ENCODE peak calls at places on chromosomes 13 and 19, in five cellular contexts. Q is suprapubic skin, S is tibial nerve, V is prostate gland, B is spleen. O is an unnamed sample.

GRCh38 chr13:48730971-48731658 is 77.4 kb downstream of the CYSLTR2 start:
- DNase-seq in S (no peak), Q (no peak), B (no peak), V (no peak), O (no peak)

GRCh38 chr13:101648766-101649489 is 196.5 kb downstream of the ITGBL1 start:
- DNase-seq in S (no peak), B (no peak), Q (no peak), V (no peak), O (no peak)

GRCh38 chr13:24893863-24894262 is 129.9 kb downstream of the RNF17 start:
- DNase-seq in S (no peak), Q (no peak), B (no peak), V (no peak), O (no peak)

GRCh38 chr13:38582133-38582532 is 104.7 kb upstream of the FREM2 start:
- DNase-seq in Q (no peak), B (no peak), V (peak), S (no peak), O (no peak)

GRCh38 chr19:45095496-45096413 is 2.8 kb downstream of the PPP1R37 start:
- DNase-seq in V (no peak), Q (no peak), S (no peak), B (no peak), O (no peak)

GRCh38 chr13:67438465-67438864 is 208.3 kb upstream of the PCDH9 start:
- DNase-seq in V (no peak), S (no peak), B (no peak), Q (no peak), O (no peak)

GRCh38 chr19:17942582-17943283 is 9.9 kb downstream of the CCDC124 start:
- DNase-seq in Q (no peak), V (no peak), B (no peak), S (no peak), O (no peak)

GRCh38 chr19:11361037-11361770 is 6.0 kb downstream of the PLPPR2 start:
- DNase-seq in Q (no peak), S (no peak), B (no peak), V (no peak), O (no peak)

GRCh38 chr13:27219611-27220010 is 31.7 kb upstream of the RPL21 start:
- DNase-seq in B (no peak), Q (peak), V (no peak), S (no peak), O (no peak)

GRCh38 chr13:99056381-99057014 is 78.6 kb upstream of the DOCK9 start:
- DNase-seq in Q (no peak), S (no peak), B (no peak), V (no peak), O (no peak)

GRCh38 chr13:44142911-44143665 is 230.5 kb upstream of the SERP2 start:
- DNase-seq in V (no peak), Q (no peak), S (no peak), B (no peak), O (no peak)

GRCh38 chr13:42040730-42041016 is 7.8 kb upstream of the DGKH start:
- DNase-seq in V (no peak), Q (no peak), B (no peak), S (no peak), O (no peak)

GRCh38 chr13:42039457-42039945 is 8.9 kb upstream of the DGKH start:
- DNase-seq in Q (no peak), V (peak), B (no peak), S (no peak), O (no peak)

GRCh38 chr13:42038661-42039456 is 9.6 kb upstream of the DGKH start:
- DNase-seq in B (no peak), S (no peak), V (no peak), Q (no peak), O (no peak)

GRCh38 chr13:42041017-42041683 is 7.3 kb upstream of the DGKH start:
- DNase-seq in S (no peak), V (peak), B (peak), Q (no peak), O (peak)

DNA sequence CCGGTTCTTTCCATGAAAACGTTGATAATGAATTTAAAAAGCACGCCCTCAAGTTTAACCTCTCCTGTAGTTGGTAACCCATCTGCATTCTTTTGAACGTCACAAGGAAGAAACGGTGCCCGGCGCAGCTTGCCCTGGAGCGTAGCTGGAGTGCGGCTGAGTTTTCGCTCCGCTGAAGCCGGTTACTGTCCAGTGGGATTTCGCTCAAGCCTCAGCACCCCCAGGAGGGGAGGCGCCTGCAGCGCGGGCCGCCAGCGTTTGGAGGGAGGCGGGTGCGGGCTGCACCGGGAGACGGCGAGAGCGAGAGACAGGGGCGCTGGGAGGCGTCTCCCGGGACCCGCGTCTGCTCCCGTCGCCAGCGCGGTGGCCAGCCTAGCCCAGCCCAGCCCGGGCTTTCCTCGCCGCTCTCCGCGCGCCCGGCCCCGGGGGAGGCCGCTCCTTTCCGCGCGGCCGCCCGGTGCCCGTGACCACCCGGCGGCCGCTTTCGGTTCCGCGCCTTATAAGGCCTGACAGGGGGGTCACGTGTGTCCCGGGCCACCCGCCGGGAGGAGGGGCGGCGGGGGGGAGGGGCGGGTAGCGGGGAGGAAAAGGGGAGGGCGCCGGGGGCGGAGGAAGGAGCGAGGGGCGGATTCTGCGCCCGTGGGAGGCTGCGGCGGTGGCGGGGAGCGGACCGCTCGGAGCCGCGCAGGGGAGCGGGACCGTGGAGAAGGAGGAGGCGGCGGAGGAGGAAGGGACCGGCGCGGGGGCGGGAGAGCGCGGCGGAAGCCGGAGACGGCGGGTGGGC is 8.3 kb upstream of the DGKH start:
- DNase-seq in B (peak), V (peak), Q (peak), S (peak), O (peak)
- TF ChIP-seq CTCF in B (no peak), V (no peak), Q (no peak), S (no peak), O (peak)

DNA sequence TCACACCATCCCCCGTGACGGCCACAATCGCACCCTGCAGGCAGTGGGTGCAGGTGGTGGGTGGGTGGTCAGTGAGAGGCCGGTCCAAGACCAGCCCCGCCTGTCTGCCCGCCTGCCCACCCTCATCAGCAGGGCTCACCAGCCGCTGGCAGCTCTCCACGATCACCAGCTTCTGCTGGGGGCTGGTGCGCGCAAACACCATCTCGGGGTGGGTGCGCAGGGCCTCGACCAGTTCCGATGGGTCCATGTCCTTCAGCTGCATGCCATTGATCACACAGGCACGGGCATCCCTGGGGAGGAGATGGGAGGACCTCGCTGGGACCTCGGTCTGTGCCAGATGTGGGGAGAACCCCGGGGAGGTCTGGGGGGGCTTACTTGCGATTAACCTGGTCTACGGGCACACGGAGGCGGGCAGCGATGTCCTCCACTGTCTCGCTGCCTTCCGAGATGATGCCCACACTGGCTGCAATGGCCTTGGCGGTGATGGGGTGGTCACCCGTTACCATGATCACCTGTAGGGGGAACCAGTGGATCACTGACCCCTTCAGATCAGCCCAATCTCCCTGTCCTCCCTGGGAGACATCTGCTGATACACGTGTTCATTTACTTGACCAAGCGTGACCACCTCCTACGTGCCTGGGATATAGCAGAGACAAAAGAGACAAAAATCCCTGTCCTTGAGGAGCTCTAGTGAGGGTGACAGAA is 8.0 kb downstream of the ATP4A start:
- DNase-seq in Q (no peak), B (peak), V (no peak), S (no peak), O (no peak)
- TF ChIP-seq POLR2A in Q (no peak), B (no peak), V (no peak), S (no peak), O (no peak)

GRCh38 chr13:29171244-29171643 is 351.1 kb downstream of the MTUS2 start:
- DNase-seq in V (no peak), Q (no peak), B (no peak), S (no peak), O (no peak)
- TF ChIP-seq CTCF in V (no peak), Q (no peak), B (no peak), S (no peak), O (no peak)

DNA sequence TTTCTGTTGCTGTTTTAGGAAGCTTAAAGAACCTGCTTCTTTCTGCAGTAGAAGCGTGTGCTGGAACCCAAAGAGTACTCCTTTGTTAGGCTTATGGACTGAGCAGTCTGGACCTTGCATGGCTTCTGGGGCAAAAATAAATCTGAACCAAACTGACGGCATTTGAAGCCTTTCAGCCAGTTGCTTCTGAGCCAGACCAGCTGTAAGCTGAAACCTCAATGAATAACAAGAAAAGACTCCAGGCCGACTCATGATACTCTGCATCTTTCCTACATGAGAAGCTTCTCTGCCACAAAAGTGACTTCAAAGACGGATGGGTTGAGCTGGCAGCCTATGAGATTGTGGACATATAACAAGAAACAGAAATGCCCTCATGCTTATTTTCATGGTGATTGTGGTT is 103.1 kb downstream of the TNFRSF19 start:
- DNase-seq in B (no peak), S (no peak), V (no peak), Q (no peak), O (no peak)
- TF ChIP-seq POLR2A in B (no peak), S (no peak), V (no peak), Q (no peak), O (no peak)

DNA sequence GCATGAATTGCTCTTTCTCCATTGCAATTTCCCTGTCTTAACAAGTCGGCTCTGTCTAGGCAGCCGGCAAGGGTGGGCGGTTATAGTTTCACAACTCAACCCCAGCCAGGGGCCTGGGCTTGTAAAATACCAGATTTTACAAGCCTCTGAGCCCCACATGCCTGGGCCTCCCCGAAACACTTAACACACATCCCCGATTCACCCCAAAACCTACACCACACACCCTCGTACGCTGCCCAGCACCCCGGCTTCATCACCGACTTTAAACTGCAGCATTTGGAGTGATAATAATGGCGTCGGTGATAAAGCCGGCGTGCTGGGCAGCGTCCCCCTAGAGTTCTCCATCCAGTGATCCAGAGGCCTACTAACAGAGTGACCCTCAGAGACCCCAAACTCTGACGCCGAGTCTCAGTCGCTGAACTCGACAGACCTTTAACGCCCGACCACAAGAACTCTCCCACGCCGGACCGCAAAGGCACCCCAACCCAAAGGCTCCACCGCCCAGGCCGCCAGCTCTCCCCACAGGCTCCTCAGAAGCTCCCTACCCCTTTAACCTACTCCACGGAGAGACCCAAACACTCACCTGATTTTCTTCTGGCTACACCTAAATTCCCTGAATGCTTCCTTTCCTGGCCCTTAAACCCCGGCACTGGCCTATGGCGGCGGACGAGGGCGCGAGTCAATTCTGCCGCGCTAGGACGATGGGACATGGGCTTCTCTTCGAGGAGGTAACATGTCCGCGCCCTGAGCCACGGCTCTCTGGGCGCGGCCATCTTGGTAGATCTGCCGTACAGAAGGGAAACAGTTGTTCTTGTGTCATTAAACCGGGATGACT is at the start of gene ZNF649:
- DNase-seq in B (peak), S (peak), Q (peak), V (peak), O (peak)
- TF ChIP-seq CTCF in B (no peak), S (no peak), Q (no peak), V (no peak), O (peak)

DNA sequence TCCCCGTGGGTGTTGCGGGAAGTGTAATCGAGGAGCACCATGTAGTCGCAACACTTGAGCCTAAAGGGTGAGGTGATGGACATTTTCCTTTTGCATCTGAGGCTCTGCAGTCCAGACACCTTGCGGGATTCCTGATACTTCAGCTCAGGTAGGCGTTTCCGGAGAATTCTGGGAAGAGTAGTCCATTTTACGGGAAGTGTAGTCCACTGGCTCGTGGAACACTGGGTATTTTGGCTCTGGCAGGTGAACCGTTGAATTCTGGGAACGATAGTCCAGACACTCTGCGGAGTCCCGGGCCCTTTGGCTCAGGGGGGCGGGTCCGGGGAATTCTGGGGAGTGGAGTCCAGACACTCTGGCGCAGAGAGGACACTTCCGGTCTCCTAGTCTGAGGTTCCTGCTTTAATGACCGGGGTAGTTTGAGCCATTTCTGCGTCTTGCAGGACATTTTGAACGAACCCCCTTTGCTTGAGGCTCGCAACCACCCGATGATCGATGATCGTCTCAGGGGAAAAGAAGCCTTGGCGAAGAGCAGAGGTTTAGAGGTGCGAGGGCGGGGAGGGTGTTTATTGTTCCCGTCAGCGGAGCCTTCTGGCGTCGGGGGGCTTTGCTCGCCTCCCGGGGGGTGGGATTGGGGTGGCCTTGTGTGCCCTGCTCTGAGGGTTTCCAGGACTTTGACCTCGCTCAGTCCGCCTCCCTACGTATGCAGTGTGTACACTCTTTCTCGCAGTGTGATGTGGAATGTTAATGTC is at the start of gene ZNF223:
- DNase-seq in Q (peak), V (peak), S (peak), B (peak), O (peak)
- TF ChIP-seq POLR2A in Q (no peak), V (no peak), S (no peak), B (no peak), O (no peak)

DNA sequence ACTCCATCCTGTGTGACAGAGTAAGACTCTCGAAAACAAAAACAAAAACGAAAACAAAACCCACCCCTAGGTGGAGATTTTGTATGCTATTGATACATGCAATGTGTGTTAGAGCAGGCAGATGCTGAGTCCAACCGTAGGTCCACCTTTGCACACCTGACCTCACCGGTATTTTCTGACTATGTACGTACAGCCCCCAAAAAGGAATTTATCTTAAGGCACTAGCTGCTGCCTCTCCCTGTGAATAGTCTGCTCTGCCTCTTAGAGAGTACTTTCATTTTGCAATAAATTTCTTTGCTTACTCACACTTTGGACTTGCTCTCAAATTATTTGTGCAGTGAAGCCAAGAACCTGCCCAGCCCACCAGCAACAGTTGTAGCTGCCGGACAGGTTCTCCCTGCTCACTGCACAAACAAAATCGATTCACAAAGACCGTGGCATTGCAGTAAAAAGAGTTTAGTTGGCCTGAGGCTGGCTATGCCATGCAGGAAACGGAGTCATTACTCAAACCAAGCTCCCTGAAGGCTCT is 8.2 kb upstream of the ZNF77 start:
- DNase-seq in V (peak), B (no peak), S (no peak), Q (no peak), O (no peak)
- TF ChIP-seq CTCF in V (no peak), B (no peak), S (no peak), Q (no peak), O (no peak)

GRCh38 chr13:110914293-110915056 is 394 bp downstream of the ANKRD10 start:
- DNase-seq in V (peak), B (peak), Q (no peak), S (peak), O (peak)

GRCh38 chr13:110913911-110914292 is 967 bp downstream of the ANKRD10 start:
- DNase-seq in Q (no peak), S (no peak), B (no peak), V (peak), O (no peak)

GRCh38 chr13:110915874-110916670 is 1.2 kb upstream of the ANKRD10 start:
- DNase-seq in Q (no peak), S (no peak), B (no peak), V (no peak), O (no peak)

GRCh38 chr13:110916671-110917142 is 1.8 kb upstream of the ANKRD10 start:
- DNase-seq in V (no peak), Q (no peak), B (no peak), S (no peak), O (no peak)

DNA sequence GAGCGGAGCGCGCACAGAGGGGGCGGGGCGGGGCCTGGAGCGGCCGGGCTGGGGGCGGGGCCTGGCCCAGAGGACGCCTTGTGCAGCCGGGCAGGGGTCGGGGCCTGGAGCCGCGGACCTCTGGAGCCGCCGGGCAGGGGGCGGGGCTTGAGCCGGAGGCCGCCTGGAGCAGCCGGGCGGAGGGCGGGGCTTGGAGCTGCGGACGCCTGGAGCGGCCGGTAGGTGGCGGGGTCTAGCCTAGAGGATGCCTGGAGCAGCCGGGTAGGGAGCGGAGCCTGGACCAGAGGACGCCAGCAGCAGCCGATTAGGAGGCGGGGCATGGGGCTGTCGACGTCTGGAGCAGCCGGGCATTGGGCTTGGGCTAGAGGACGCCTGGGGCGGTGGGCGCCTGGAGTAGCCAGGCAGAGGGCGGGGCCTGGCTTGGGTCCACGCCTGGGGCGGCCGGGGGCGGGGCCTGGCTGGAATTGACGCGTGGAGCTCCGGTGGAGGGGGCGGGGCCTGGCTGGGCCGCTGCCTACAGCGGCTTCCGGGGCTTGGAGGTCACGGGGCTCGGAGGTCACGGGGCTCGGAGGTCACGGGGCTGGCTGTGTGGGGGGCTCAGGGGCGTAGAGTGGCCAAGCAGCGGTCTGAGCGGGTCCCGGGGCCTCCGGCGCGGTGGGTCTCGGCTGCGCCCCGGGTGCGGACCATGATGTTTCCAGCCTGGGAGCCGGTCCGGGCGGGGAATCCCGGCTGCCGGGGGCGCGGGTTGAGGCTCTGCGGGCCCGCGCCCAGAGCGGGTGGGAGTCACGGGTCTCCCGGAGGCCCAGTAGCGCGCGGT is at the start of gene ANKRD10:
- DNase-seq in B (peak), Q (peak), S (peak), V (peak), O (peak)
- TF ChIP-seq POLR2A in B (no peak), Q (no peak), S (peak), V (peak), O (peak)